ENCODE peak calls at places on chromosome 15, in eight cellular contexts. E is cardiac muscle cell; J is hepatocyte; C is adipocyte; W is stomach; I is upper lobe of right lung; D is transverse colon; G is CD8-positive, alpha-beta memory T cell. Y is an unnamed sample. For H3K4me1 and H3K27me3, the result is how much of the 10 kb centered on the place peaks cover.

GRCh38 chr15:96264801-96265515 is 65.5 kb upstream of the NR2F2 start:
- DNase-seq in E (peak), J (peak), C (peak), W (no peak), I (no peak), D (no peak), G (no peak), Y (no peak)

GRCh38 chr15:91469627-91470567 is 369.8 kb downstream of the SV2B start:
- DNase-seq in E (no peak), J (no peak), C (no peak), W (peak), I (no peak), D (peak), G (peak), Y (no peak)

GRCh38 chr15:76286231-76286879 is 24.9 kb downstream of the ETFA start:
- DNase-seq in E (no peak), J (no peak), C (no peak), W (no peak), I (no peak), D (no peak), G (no peak), Y (no peak)

GRCh38 chr15:39188930-39189329 is 391.9 kb upstream of the THBS1 start:
- DNase-seq in E (peak), J (peak), C (peak), W (no peak), I (no peak), D (no peak), G (no peak), Y (no peak)

GRCh38 chr15:44670087-44670945 is 6.9 kb upstream of the SPG11 start:
- DNase-seq in E (no peak), J (no peak), C (no peak), W (no peak), I (no peak), D (no peak), G (no peak), Y (no peak)

GRCh38 chr15:60223161-60223560 is 174.6 kb downstream of the ANXA2 start:
- DNase-seq in E (no peak), J (no peak), C (no peak), W (no peak), I (no peak), D (no peak), G (no peak), Y (no peak)

GRCh38 chr15:86384191-86384590 is 304.5 kb downstream of the AGBL1 start:
- DNase-seq in E (no peak), J (no peak), C (no peak), W (no peak), I (no peak), D (no peak), G (no peak), Y (no peak)

GRCh38 chr15:73325191-73325980 is 43.4 kb downstream of the HCN4 start:
- DNase-seq in E (peak), J (no peak), C (no peak), W (no peak), I (peak), D (no peak), G (no peak), Y (no peak)

GRCh38 chr15:77974098-77974414 is 103.5 kb downstream of the TBC1D2B start:
- DNase-seq in E (peak), J (no peak), C (no peak), W (peak), I (peak), D (peak), G (no peak), Y (no peak)

GRCh38 chr15:51731549-51732267 is 5.7 kb downstream of the LYSMD2 start:
- DNase-seq in E (peak), J (no peak), C (peak), W (peak), I (no peak), D (peak), G (no peak), Y (no peak)

GRCh38 chr15:75801859-75802593 is 41.2 kb upstream of the UBE2Q2 start:
- DNase-seq in E (peak), J (peak), C (peak), W (peak), I (peak), D (peak), G (peak), Y (peak)

GRCh38 chr15:61319892-61320291 is 90.8 kb upstream of the RORA start:
- DNase-seq in E (no peak), J (no peak), C (no peak), W (no peak), I (no peak), D (no peak), G (no peak), Y (no peak)

GRCh38 chr15:82298520-82298919 is 35.9 kb downstream of the SAXO2 start:
- DNase-seq in E (peak), J (no peak), C (no peak), W (no peak), I (peak), D (peak), G (peak), Y (no peak)

GRCh38 chr15:58491151-58491473 is 59.3 kb downstream of the LIPC start:
- DNase-seq in E (no peak), J (no peak), C (no peak), W (no peak), I (no peak), D (no peak), G (no peak), Y (no peak)

GRCh38 chr15:64044315-64045105 is 1.8 kb downstream of the DAPK2 start:
- DNase-seq in E (no peak), J (no peak), C (no peak), W (peak), I (no peak), D (no peak), G (no peak), Y (no peak)

GRCh38 chr15:96720251-96720650 is 389.8 kb downstream of the NR2F2 start:
- DNase-seq in E (no peak), J (no peak), C (no peak), W (no peak), I (no peak), D (no peak), G (no peak), Y (no peak)

GRCh38 chr15:37891754-37892368 is 42.6 kb upstream of the TMCO5A start:
- DNase-seq in E (peak), J (peak), C (peak), W (no peak), I (no peak), D (no peak), G (no peak), Y (peak)

GRCh38 chr15:92580521-92580920 is 75.1 kb downstream of the FAM174B start:
- DNase-seq in E (no peak), J (no peak), C (no peak), W (no peak), I (no peak), D (no peak), G (no peak), Y (no peak)

GRCh38 chr15:96887730-96888129 is 557.2 kb downstream of the NR2F2 start:
- DNase-seq in E (no peak), J (no peak), C (no peak), W (no peak), I (no peak), D (no peak), G (no peak), Y (no peak)

GRCh38 chr15:71437919-71438318 is 322.6 kb downstream of the THSD4 start:
- DNase-seq in E (no peak), J (no peak), C (peak), W (no peak), I (peak), D (no peak), G (no peak), Y (no peak)

GRCh38 chr15:74337146-74337545 is 30.3 kb downstream of the CYP11A1 start:
- DNase-seq in E (no peak), J (no peak), C (no peak), W (no peak), I (peak), D (no peak), G (no peak), Y (no peak)

GRCh38 chr15:90869601-90870353 is 1.4 kb downstream of the FURIN start:
- DNase-seq in E (peak), J (peak), C (peak), W (no peak), I (peak), D (peak), G (no peak), Y (no peak)

GRCh38 chr15:92629975-92630626 is 25.5 kb downstream of the FAM174B start:
- DNase-seq in E (no peak), J (no peak), C (no peak), W (peak), I (peak), D (no peak), G (no peak), Y (no peak)

GRCh38 chr15:101121511-101122090 is 130.2 kb downstream of the CHSY1 start:
- DNase-seq in E (peak), J (peak), C (peak), W (peak), I (peak), D (peak), G (no peak), Y (no peak)

GRCh38 chr15:72231847-72232461 is 964 bp upstream of the PKM start:
- DNase-seq in E (peak), J (peak), C (peak), W (peak), I (no peak), D (peak), G (peak), Y (no peak)

GRCh38 chr15:63420333-63420741 is 38.7 kb upstream of the CA12 start:
- DNase-seq in E (peak), J (peak), C (peak), W (no peak), I (no peak), D (peak), G (no peak), Y (no peak)

GRCh38 chr15:77419050-77419835 is 661 bp downstream of the PEAK1 start:
- DNase-seq in E (peak), J (peak), C (peak), W (peak), I (peak), D (peak), G (peak), Y (no peak)

GRCh38 chr15:72141171-72142084 is 23.2 kb downstream of the SENP8 start:
- DNase-seq in E (peak), J (no peak), C (no peak), W (no peak), I (no peak), D (no peak), G (no peak), Y (no peak)

GRCh38 chr15:45333550-45333949 is 44.8 kb downstream of the GATM start:
- DNase-seq in E (peak), J (peak), C (no peak), W (peak), I (no peak), D (peak), G (no peak), Y (no peak)

GRCh38 chr15:74173545-74174215 is at the start of gene ISLR:
- DNase-seq in E (peak), J (peak), C (peak), W (no peak), I (no peak), D (peak), G (no peak), Y (no peak)

GRCh38 chr15:81760686-81761085 is 285.1 kb downstream of the MEX3B start:
- DNase-seq in E (no peak), J (no peak), C (no peak), W (no peak), I (no peak), D (no peak), G (no peak), Y (no peak)

DNA sequence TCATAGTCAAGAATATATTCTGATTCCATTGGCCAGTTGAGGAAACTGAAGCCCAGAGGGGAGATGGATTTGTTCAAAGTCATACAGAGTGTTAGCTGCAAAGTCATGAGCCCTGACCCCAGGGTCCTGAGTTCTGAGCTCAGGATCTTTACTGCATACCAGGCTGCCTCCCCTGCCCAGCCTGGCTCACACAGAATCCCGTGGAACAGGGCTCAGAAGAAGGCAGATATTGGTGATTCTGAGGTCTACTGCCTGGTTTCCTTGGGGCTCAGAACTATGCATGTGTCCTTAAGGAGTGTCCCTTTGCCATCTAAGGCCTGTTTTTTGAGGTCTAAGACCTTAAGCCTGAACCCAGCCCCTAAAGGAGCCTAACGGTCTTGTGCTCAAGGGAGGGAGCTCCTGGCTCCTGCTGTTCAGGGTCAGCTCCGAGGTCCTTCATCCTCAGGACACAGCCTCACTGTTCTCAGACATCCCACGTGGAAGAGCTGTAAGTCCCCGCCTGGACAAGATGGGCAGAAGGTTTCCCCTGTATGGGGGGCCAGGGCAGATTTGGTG is 134.5 kb downstream of the SMAD6 start:
- DNase-seq in E (no peak), J (no peak), C (no peak), W (no peak), I (no peak), D (no peak), G (no peak), Y (no peak)
- H3K4me1 ChIP-seq in E (under half), J (under half), C (half or more), W (under half), I (under half), D (under half), G (under half), Y (under half)

DNA sequence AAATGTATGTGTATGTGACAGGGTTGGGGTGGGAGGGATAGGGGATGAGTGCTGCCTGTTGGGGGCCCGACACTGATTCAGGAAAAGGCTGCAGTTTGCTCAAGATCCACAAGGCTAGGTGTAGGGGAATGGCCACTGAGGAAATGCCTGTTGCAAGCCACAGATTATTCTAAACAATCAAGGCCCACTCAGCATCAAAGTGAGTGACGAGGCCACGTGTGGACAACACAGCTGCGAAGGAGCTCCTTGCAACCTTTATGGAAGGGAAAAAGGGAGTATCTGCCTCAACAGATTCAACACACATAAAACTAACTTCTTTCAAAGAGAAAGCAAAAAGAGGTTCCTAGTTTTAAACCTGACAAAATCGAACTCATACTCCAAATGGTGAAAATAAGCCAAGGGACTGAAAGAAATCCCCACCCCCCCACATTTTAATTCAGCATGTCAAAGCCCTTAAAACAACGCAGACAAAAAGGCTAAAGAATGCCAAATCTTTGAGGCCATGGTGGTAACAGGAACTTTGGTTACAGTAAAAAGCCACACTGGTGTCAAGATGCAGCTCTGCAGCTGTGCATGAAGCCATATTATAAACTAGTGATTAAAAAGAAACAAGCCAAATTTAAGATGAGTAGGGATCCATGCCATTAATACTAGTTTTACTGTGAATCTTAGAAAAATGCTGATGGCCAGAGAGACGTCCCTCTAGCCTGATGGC is 3.6 kb downstream of the POLG start:
- DNase-seq in E (no peak), J (no peak), C (no peak), W (no peak), I (no peak), D (no peak), G (no peak), Y (no peak)
- H3K4me3 ChIP-seq in E (no peak), J (no peak), C (peak), W (peak), I (no peak), D (no peak), G (no peak), Y (no peak)

GRCh38 chr15:40281057-40281850 is 1.6 kb downstream of the ANKRD63 start:
- DNase-seq in E (no peak), J (no peak), C (no peak), W (no peak), I (no peak), D (no peak), G (no peak), Y (no peak)
- H3K27me3 ChIP-seq in E (under half), J (half or more), C (under half), W (under half), I (half or more), D (half or more), G (under half), Y (under half)

DNA sequence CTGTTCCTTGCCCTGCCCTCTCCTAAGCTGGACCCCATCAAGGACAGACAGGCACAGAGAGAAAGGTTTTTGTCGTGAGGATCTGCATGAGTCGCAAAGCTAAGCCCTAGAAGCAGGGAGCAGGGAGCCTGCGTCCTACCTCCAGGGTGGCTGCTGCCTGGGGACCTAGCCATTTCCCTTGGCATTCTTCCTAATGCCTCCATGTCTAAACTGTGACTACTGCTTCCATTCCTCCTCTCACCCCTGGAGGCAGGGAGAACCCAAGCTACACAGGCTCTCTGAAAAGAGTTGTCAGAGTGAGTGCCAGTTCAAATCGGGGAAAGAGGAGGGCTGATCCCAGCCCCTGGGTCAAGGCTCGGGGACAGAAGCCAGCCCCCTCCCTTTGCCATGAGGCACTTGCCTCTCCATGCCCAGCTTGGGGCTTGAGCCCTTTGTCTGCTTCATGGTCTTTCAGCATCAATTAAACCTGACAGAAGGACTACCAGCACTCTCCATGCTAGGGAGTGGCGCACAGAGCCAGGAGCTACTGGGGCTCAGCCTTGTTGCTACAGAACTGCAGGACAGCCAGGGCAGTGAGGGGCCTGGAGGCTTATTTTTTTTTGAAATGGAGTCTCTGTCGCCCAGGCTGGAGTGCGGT is 2.4 kb downstream of the GCHFR start:
- DNase-seq in E (no peak), J (no peak), C (peak), W (no peak), I (no peak), D (no peak), G (no peak), Y (no peak)
- H3K4me1 ChIP-seq in E (under half), J (under half), C (half or more), W (half or more), I (half or more), D (half or more), G (under half), Y (under half)